ENCODE peak calls at places on chromosomes 12 and 14, in five cellular contexts. L is choroid plexus epithelial cell, Y is A549, T is AG10803, O is endothelial cell. E is an unnamed sample.

GRCh38 chr12:113030875-113031525 is 25.5 kb upstream of the DTX1 start:
- DNase-seq in L (peak), Y (peak), T (peak), O (no peak), E (peak)

GRCh38 chr14:37623552-37623951 is 28.1 kb downstream of the TTC6 start:
- DNase-seq in L (peak), Y (peak), T (peak), O (no peak), E (no peak)

GRCh38 chr12:79983969-79984629 is 49.2 kb upstream of the PPP1R12A start:
- DNase-seq in L (peak), Y (peak), T (peak), O (no peak), E (no peak)

GRCh38 chr14:49875640-49876198 is 17.2 kb upstream of the ARF6 start:
- DNase-seq in L (no peak), Y (no peak), T (no peak), O (no peak), E (no peak)

GRCh38 chr14:69850086-69850735 is 29.0 kb upstream of the SMOC1 start:
- DNase-seq in L (peak), Y (no peak), T (no peak), O (no peak), E (no peak)

GRCh38 chr14:105854600-105855245 is 328.3 kb downstream of the TMEM121 start:
- DNase-seq in L (no peak), Y (no peak), T (no peak), O (no peak), E (no peak)

GRCh38 chr12:4270670-4271432 is 2.7 kb upstream of the CCND2 start:
- DNase-seq in L (no peak), Y (no peak), T (no peak), O (peak), E (peak)

GRCh38 chr12:4819654-4820053 is 90.1 kb upstream of the KCNA1 start:
- DNase-seq in L (no peak), Y (no peak), T (peak), O (no peak), E (no peak)

GRCh38 chr12:18492372-18493025 is 231.2 kb downstream of the PIK3C2G start:
- DNase-seq in L (peak), Y (no peak), T (peak), O (no peak), E (no peak)

GRCh38 chr14:104735830-104736642 is 12.0 kb downstream of the ADSS1 start:
- DNase-seq in L (peak), Y (no peak), T (peak), O (peak), E (no peak)

GRCh38 chr12:1870086-1870485 is 48.4 kb downstream of the CACNA2D4 start:
- DNase-seq in L (no peak), Y (no peak), T (no peak), O (no peak), E (no peak)

GRCh38 chr14:58501214-58501816 is 73.8 kb downstream of the KIAA0586 start:
- DNase-seq in L (peak), Y (peak), T (peak), O (peak), E (peak)

GRCh38 chr12:1644523-1645438 is 15.8 kb downstream of the WNT5B start:
- DNase-seq in L (peak), Y (no peak), T (peak), O (no peak), E (no peak)

GRCh38 chr12:16359512-16360491 is 12.4 kb downstream of the MGST1 start:
- DNase-seq in L (peak), Y (peak), T (peak), O (peak), E (peak)

GRCh38 chr12:72610854-72611358 is 338.7 kb downstream of the TRHDE start:
- DNase-seq in L (no peak), Y (no peak), T (no peak), O (no peak), E (no peak)

GRCh38 chr12:128288896-128289295 is 21.9 kb downstream of the TMEM132C start:
- DNase-seq in L (no peak), Y (no peak), T (no peak), O (no peak), E (no peak)

GRCh38 chr14:52690983-52691760 is 4.2 kb downstream of the ERO1A start:
- DNase-seq in L (no peak), Y (no peak), T (no peak), O (no peak), E (no peak)

GRCh38 chr14:72686832-72687231 is 207.1 kb downstream of the DPF3 start:
- DNase-seq in L (no peak), Y (no peak), T (no peak), O (no peak), E (no peak)

GRCh38 chr14:33765251-33765650 is 185.6 kb downstream of the EGLN3 start:
- DNase-seq in L (peak), Y (no peak), T (no peak), O (peak), E (no peak)

GRCh38 chr12:86613306-86613705 is 357.1 kb upstream of the MGAT4C start:
- DNase-seq in L (peak), Y (no peak), T (no peak), O (no peak), E (no peak)

GRCh38 chr12:131672311-131672940 is 38.5 kb upstream of the SFSWAP start:
- DNase-seq in L (no peak), Y (no peak), T (no peak), O (no peak), E (no peak)

GRCh38 chr14:55446127-55446736 is 5.8 kb upstream of the TBPL2 start:
- DNase-seq in L (peak), Y (peak), T (peak), O (peak), E (peak)

GRCh38 chr12:120468271-120468845 is 1.2 kb downstream of the SRSF9 start:
- DNase-seq in L (peak), Y (peak), T (peak), O (peak), E (peak)

GRCh38 chr14:90569606-90570462 is 173.0 kb downstream of the CALM1 start:
- DNase-seq in L (peak), Y (no peak), T (no peak), O (no peak), E (no peak)

GRCh38 chr12:65631621-65632111 is 192.6 kb upstream of the HMGA2 start:
- DNase-seq in L (peak), Y (peak), T (peak), O (no peak), E (no peak)

GRCh38 chr12:49547090-49547690 is 8.4 kb downstream of the KCNH3 start:
- DNase-seq in L (no peak), Y (no peak), T (no peak), O (no peak), E (peak)

GRCh38 chr12:112482734-112483133 is 64.0 kb downstream of the PTPN11 start:
- DNase-seq in L (peak), Y (no peak), T (no peak), O (no peak), E (no peak)

GRCh38 chr14:38079268-38079667 is 128.4 kb upstream of the SSTR1 start:
- DNase-seq in L (peak), Y (peak), T (peak), O (no peak), E (no peak)

GRCh38 chr14:104766863-104767633 is 14.1 kb downstream of the SIVA1 start:
- DNase-seq in L (no peak), Y (no peak), T (no peak), O (peak), E (no peak)

GRCh38 chr12:69903548-69903947 is 78.5 kb downstream of the MYRFL start:
- DNase-seq in L (no peak), Y (no peak), T (no peak), O (no peak), E (no peak)

GRCh38 chr12:31002999-31003398 is 70.7 kb upstream of the DDX11 start:
- DNase-seq in L (peak), Y (peak), T (peak), O (no peak), E (no peak)

GRCh38 chr14:55349565-55349964 is 62.1 kb downstream of the ATG14 start:
- DNase-seq in L (no peak), Y (no peak), T (no peak), O (no peak), E (no peak)

GRCh38 chr14:29558516-29558915 is 369.1 kb downstream of the PRKD1 start:
- DNase-seq in L (peak), Y (no peak), T (peak), O (no peak), E (no peak)

GRCh38 chr12:132275110-132275531 is 54.3 kb downstream of the GALNT9 start:
- DNase-seq in L (peak), Y (peak), T (peak), O (peak), E (no peak)

GRCh38 chr14:74962493-74962892 is 7.1 kb upstream of the PGF start:
- DNase-seq in L (no peak), Y (no peak), T (no peak), O (no peak), E (no peak)
- TF ChIP-seq CTCF in L (no peak), Y (no peak), T (no peak), O (no peak), E (no peak)

DNA sequence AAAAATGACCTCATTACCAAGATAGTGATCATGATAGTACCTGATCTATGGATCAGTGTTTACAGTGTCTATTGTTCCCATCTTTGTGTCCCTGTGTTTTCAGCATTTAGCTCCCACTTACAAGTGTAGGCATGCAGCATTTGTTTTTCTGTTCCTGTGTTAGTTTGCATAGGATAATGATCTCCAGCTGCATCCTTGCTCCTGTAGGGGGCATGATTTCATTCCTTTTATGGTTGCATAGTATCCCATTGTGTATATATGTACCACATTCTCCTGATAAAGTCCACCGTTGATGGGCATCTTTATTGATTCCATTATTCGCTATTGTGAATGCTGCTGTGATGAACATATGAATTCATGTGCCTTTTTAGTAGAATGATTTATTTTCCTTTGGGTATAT is 215.4 kb upstream of the NAV3 start:
- DNase-seq in L (peak), Y (peak), T (no peak), O (no peak), E (no peak)
- TF ChIP-seq CTCF in L (peak), Y (no peak), T (peak), O (peak), E (no peak)

DNA sequence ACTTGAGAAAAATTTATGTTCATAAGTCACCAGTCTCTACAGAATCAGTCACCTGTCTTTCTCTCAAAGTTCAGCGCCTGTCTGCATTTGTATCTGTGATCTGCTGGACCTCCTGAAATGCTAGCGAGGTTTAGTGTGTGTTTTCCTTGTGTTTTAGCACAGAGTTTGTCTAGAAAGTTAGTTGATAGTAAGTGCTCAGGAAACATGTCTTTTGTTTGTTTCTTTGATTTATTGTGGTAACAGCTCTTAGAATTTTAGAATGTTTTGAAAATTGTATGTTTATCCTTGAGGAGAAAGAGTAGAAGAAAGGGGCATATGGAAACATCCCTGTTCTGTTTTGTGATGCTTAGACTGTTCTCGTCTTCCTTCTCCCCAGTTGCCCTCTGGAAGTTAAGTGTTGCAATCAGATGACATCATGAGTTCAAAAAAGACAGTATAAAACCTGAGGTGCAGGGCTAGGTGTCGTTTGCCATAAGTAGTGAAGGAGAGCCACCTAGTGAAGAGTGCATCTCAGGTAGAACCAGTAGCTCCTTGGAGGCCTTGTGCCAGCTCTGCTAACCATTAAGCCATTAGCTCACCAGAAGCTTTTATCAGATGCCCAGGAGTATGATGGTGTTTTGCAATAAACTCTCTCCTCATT is 44.8 kb downstream of the FBXW8 start:
- DNase-seq in L (peak), Y (peak), T (no peak), O (no peak), E (peak)
- TF ChIP-seq CTCF in L (peak), Y (peak), T (no peak), O (no peak), E (no peak)

DNA sequence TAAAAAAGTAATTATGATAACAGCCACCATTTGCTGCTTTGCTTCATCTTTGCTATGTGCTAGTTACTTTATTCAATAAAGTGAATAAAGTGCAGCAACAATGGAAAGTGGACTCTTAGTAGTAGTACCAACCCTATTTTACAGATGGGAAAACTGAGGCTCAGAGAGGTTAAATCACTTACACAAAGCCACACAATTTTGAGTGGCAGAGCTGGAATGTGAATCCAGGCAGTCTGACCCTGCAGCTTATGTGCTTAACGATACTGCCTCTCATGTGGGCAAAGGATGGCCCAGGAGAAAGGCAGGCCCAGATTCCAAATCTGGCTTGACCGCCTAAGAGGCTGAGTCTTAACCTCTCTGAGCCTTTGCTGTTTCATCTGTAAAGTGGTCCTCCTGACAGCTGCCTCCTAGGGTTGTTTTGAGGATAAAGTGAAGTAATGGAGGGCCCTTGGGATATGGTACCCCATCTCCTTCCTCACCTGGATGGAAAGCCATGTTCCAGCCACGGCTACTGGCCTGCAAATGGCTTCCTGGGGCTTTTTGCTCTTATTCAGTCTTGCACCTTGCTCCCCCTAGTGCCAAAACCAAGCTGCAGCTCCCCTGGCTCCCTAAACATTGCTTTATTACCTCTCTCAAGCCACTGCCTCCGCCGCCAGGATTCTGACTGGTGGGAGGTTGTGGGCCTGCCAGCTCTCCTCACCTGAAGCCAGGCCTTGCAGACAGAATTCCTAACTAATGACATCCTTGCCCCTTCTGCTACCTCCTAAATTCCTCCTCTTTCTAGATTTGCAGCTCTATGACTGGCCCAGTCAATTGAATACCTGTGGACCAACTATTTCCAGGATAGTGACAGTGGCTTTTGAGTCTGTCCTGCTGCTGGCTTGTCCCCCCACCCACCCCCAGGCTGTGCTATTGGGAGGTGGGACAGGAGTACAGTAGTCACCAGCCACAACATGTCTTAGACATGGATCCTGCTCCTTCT is 283.3 kb upstream of the PWP1 start:
- DNase-seq in L (peak), Y (peak), T (peak), O (peak), E (peak)
- TF ChIP-seq CTCF in L (peak), Y (peak), T (peak), O (peak), E (peak)

GRCh38 chr14:73777420-73777819 is 63.2 kb upstream of the PNMA1 start:
- DNase-seq in L (no peak), Y (no peak), T (no peak), O (no peak), E (no peak)
- TF ChIP-seq CTCF in L (no peak), Y (no peak), T (no peak), O (no peak), E (no peak)

DNA sequence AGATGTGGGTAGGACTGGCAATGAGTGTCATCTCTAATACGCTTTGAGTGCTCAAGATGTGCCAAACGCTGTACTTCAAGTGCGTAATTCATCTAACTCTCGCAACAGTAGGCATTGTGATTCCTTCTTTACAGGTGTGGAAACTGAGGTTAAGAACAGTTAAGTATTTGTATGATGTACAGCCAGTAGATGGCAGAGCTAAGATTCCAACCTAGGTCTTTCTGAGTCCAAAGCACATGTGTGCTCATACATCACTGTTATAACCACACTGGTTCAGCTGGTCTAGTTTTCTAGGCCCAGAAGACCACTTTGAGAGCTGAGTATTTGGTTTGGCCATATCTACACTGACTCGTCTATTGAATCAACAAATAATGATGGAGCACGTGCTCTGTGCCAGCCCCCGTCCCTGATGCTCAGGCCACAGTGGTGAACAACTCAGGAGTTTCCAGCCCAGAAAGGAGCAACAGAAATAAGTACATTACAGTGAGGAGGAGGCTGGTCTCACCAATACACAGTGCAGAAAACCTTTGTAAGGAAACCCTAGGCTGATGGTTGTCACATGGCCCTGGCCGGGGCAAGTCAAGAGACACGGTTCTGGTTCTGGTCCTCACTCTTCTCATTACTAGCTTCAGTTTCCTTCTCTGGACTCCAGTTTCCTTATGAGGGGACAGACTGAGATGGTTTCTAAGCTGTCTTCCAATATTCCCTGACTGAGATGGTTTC is 69.3 kb upstream of the SCN8A start:
- DNase-seq in L (peak), Y (no peak), T (no peak), O (no peak), E (no peak)
- TF ChIP-seq CTCF in L (peak), Y (peak), T (peak), O (no peak), E (peak)

GRCh38 chr12:10151621-10152020 is 20.3 kb downstream of the OLR1 start:
- DNase-seq in L (no peak), Y (no peak), T (no peak), O (no peak), E (no peak)

GRCh38 chr12:10154145-10154496 is 17.8 kb downstream of the OLR1 start:
- DNase-seq in L (no peak), Y (no peak), T (no peak), O (no peak), E (no peak)

GRCh38 chr12:10159280-10159679 is 12.7 kb downstream of the OLR1 start:
- DNase-seq in L (no peak), Y (no peak), T (no peak), O (no peak), E (no peak)

GRCh38 chr12:10147714-10148403 is 17.9 kb upstream of the CLEC7A start:
- DNase-seq in L (no peak), Y (no peak), T (peak), O (no peak), E (no peak)

DNA sequence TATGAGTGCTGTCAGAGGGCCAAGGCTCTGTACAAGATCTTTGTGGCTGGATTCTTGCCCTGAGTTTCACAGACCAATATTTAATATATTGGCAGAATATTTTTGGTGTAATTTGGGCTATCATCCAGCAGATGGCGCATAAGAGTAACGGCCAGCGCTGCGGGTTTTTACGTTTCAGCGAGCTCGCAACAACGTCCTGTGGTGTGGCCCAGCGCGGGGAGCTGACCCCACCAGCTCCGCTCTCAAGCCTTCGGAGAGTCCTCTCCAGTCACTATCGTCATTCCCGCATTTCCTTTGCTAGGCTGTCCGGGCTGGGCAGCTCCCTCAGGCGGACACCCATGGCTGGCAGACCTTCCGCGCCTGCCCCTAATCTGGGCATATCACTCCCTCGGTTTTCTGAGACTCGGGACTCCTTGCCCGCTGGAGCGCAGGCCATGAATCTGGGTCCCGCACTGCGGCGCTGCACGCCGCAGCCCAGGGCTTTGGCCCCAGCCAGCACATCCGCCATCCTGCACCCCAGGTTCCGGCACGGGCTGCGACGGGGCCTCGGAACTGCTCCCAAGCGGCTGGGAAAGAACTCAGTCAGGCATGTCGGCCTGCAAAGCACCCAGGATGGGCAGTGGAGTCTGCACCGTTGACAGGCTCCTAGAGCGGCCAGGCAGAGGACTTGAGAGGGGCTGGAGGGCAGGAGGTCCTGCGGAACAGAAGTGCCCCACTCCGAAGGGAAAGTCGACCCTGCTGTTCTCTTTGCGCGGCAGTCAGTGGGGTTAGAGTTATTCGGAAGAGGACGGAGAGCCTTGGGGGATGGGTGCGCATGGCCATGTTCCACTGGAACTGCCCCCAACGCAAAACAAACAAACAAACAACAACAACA is 18.4 kb downstream of the OLR1 start:
- DNase-seq in L (peak), Y (peak), T (peak), O (peak), E (peak)
- TF ChIP-seq CTCF in L (peak), Y (peak), T (peak), O (peak), E (peak)